ENCODE peak calls at places on chromosomes 13 and 19, in seven cellular contexts. X is ascending aorta; O is uterus; N is AG10803; Z is glutamatergic neuron; K is CD4-positive, alpha-beta T cell; D is OCI-LY7. J is an unnamed sample.

GRCh38 chr19:2041686-2042484 is 9.2 kb downstream of the MKNK2 start:
- DNase-seq in X (peak; percentile 94), O (peak; percentile 97), N (peak; percentile 84), Z (peak; percentile 99), K (peak; percentile 99), D (peak; percentile 97), J (peak; percentile 99)

GRCh38 chr13:58461217-58461616 is 829.7 kb downstream of the PCDH17 start:
- DNase-seq in X (no peak), O (no peak), N (no peak), Z (no peak), K (no peak), D (no peak), J (no peak)

GRCh38 chr13:106678646-106679045 is 110.7 kb upstream of the ARGLU1 start:
- DNase-seq in X (no peak), O (no peak), N (no peak), Z (no peak), K (no peak), D (no peak), J (no peak)

GRCh38 chr13:77521595-77522367 is 13.7 kb upstream of the SCEL start:
- DNase-seq in X (no peak), O (no peak), N (peak; percentile 34), Z (no peak), K (no peak), D (no peak), J (no peak)

GRCh38 chr19:18049390-18049789 is 37.3 kb downstream of the IL12RB1 start:
- DNase-seq in X (peak; percentile 77), O (peak; percentile 82), N (peak; percentile 60), Z (no peak), K (no peak), D (no peak), J (no peak)

GRCh38 chr19:30320466-30320865 is 51.7 kb upstream of the ZNF536 start:
- DNase-seq in X (no peak), O (no peak), N (no peak), Z (no peak), K (no peak), D (no peak), J (no peak)

GRCh38 chr13:36154567-36155231 is 23.5 kb upstream of the DCLK1 start:
- DNase-seq in X (no peak), O (no peak), N (no peak), Z (peak; percentile 80), K (no peak), D (no peak), J (no peak)

GRCh38 chr19:50794778-50795664 is 4.8 kb downstream of the ACP4 start:
- DNase-seq in X (no peak), O (no peak), N (no peak), Z (no peak), K (no peak), D (peak; percentile 55), J (no peak)

GRCh38 chr19:46616631-46617322 is 8.1 kb downstream of the PTGIR start:
- DNase-seq in X (no peak), O (no peak), N (peak; percentile 73), Z (peak; percentile 81), K (no peak), D (peak; percentile 65), J (peak; percentile 65)

GRCh38 chr13:113963376-113963775 is 10.5 kb downstream of the C13orf46 start:
- DNase-seq in X (no peak), O (no peak), N (no peak), Z (no peak), K (no peak), D (no peak), J (peak; percentile 31)

GRCh38 chr13:102862624-102863210 is 16.9 kb downstream of the ERCC5 start:
- DNase-seq in X (no peak), O (no peak), N (no peak), Z (no peak), K (no peak), D (no peak), J (no peak)

GRCh38 chr13:85241045-85241444 is 558.2 kb downstream of the SLITRK6 start:
- DNase-seq in X (no peak), O (no peak), N (no peak), Z (no peak), K (no peak), D (no peak), J (no peak)

GRCh38 chr19:17685451-17686026 is 2.6 kb downstream of the UNC13A start:
- DNase-seq in X (no peak), O (no peak), N (no peak), Z (no peak), K (no peak), D (no peak), J (no peak)

GRCh38 chr19:33296473-33297060 is 5.8 kb downstream of the CEBPA start:
- DNase-seq in X (no peak), O (peak; percentile 17), N (peak; percentile 77), Z (no peak), K (no peak), D (no peak), J (no peak)

GRCh38 chr19:6833166-6833790 is 54.1 kb upstream of the ADGRE1 start:
- DNase-seq in X (no peak), O (no peak), N (no peak), Z (no peak), K (no peak), D (no peak), J (no peak)

GRCh38 chr19:2337329-2337707 is 8.8 kb downstream of the SPPL2B start:
- DNase-seq in X (no peak), O (peak; percentile 41), N (no peak), Z (peak; percentile 86), K (no peak), D (no peak), J (no peak)

GRCh38 chr13:111503905-111504695 is 183.7 kb downstream of the TEX29 start:
- DNase-seq in X (no peak), O (no peak), N (no peak), Z (no peak), K (no peak), D (no peak), J (no peak)

GRCh38 chr13:111503376-111503775 is 182.9 kb downstream of the TEX29 start:
- DNase-seq in X (no peak), O (no peak), N (no peak), Z (no peak), K (no peak), D (no peak), J (no peak)

GRCh38 chr13:111506131-111506530 is 185.7 kb downstream of the TEX29 start:
- DNase-seq in X (no peak), O (no peak), N (no peak), Z (no peak), K (no peak), D (no peak), J (no peak)

GRCh38 chr13:111506621-111507020 is 186.2 kb downstream of the TEX29 start:
- DNase-seq in X (no peak), O (no peak), N (no peak), Z (no peak), K (no peak), D (no peak), J (no peak)

DNA sequence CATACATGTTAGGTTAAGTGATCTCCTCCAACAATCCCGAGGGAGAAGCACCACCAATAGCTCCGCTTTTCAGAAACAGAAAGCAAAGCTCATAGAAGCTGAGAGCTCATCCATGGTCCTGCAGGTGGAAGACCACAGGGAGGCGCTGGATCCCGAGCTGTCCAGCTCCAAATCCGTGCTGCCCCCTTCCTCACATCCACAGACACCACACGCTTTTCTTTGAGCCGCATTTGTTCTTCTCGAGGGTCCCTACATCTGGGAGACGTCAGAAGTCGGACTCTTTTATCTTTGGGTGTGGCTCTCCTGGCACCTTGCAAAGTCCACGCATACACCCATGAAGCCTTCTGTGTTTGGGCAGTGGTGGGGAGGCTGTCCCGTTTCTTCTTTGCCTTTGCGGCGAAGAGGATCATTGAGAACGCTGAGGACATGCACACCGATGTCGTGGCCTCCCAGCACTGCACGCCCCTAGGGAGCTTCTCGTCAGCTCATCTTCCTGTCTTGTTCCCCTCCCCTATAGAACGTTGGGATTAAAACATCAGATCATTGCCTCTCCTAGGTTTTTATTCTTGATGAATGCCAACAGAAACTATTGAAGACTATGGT is 184.8 kb downstream of the TEX29 start:
- DNase-seq in X (no peak), O (no peak), N (no peak), Z (peak; percentile 61), K (no peak), D (peak; percentile 1), J (no peak)
- TF ChIP-seq CTCF in X (no peak), O (no peak), N (no peak), Z (peak; percentile 32), K (no peak), D (peak; percentile 23), J (no peak)

GRCh38 chr13:24207841-24208240 is 47.3 kb downstream of the SPATA13 start:
- DNase-seq in X (no peak), O (no peak), N (no peak), Z (no peak), K (no peak), D (no peak), J (no peak)
- TF ChIP-seq CTCF in X (no peak), O (no peak), N (no peak), Z (no peak), K (no peak), D (no peak), J (no peak)

GRCh38 chr19:13797058-13797440 is 1.8 kb downstream of the ZSWIM4 start:
- DNase-seq in X (no peak), O (no peak), N (no peak), Z (no peak), K (no peak), D (no peak), J (no peak)

GRCh38 chr19:13794752-13795589 is at the start of gene ZSWIM4:
- DNase-seq in X (peak; percentile 98), O (peak; percentile 99), N (peak; percentile 100), Z (peak; percentile 99), K (peak; percentile 77), D (peak; percentile 99), J (peak; percentile 99)

GRCh38 chr19:13797870-13798269 is 2.6 kb downstream of the ZSWIM4 start:
- DNase-seq in X (no peak), O (peak; percentile 52), N (peak; percentile 85), Z (no peak), K (no peak), D (no peak), J (no peak)

GRCh38 chr19:13795595-13796300 is 505 bp downstream of the ZSWIM4 start:
- DNase-seq in X (no peak), O (no peak), N (peak; percentile 15), Z (peak; percentile 50), K (no peak), D (no peak), J (no peak)

DNA sequence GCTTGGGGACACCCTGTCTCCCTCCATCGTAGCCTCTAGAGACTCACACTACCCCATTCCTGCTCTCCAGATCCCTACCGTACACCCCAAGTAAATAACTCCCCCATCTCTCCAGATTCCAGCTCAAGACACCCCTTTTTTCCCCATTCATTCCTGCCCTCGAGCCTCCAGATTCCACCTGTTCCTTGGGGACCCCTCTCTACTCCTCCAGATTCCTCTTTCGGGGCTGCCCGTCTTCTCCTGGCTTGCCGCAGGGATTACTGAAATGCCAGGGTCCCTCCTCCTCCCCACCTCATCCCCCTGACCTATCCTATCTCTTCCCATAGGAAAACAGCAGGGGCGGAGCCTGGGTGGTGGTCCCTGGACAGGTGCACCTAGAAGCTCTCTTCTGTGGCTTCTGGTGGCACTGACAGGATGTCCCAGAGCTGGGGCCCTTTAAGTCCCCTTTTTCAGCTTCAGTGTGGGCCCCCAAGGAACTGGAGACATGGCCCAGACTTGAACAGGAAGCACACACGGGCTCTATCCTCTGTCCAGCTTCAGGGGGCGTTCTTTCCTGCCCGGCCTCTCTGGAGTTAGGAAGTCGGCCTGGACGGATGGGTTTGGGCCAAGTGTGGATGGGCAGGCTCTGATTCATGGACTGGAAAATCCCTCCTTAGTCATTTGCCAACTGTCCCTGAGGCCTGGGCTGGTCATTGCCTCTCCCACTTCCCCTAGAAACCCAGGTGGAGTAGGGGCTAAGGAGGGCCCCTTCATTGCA is 1.2 kb downstream of the ZSWIM4 start:
- DNase-seq in X (peak; percentile 59), O (peak; percentile 87), N (peak; percentile 95), Z (no peak), K (no peak), D (peak; percentile 45), J (peak; percentile 61)
- TF ChIP-seq CTCF in X (no peak), O (peak; percentile 13), N (peak; percentile 53), Z (no peak), K (no peak), D (no peak), J (no peak)

GRCh38 chr19:57355916-57356315 is 4.8 kb downstream of the ZNF304 start:
- DNase-seq in X (no peak), O (no peak), N (no peak), Z (no peak), K (no peak), D (no peak), J (no peak)
- TF ChIP-seq CTCF in X (no peak), O (no peak), N (no peak), Z (no peak), K (no peak), D (no peak), J (no peak)

J was measured in CD14-positive monocyte.